ENCODE peak calls at places on chromosomes 4 and X, in nine cellular contexts. R is gastrocnemius medialis, L is testis, Y is NB4, T is endothelial cell of umbilical vein, Q is breast epithelium, M is esophagus squamous epithelium, S is uterus, F is IMR-90. N is an unnamed sample.

GRCh38 chr4:157050561-157050960 is 25.4 kb upstream of the GLRB start:
- DNase-seq in Q (no peak), F (no peak), R (no peak), M (no peak), S (no peak), T (no peak), Y (no peak), L (no peak), N (no peak)

GRCh38 chrX:76195579-76195978 is 22.7 kb downstream of the PBDC1 start:
- DNase-seq in R (no peak), F (no peak), T (no peak), Y (no peak), S (no peak), L (no peak), M (no peak), Q (no peak), N (no peak)

GRCh38 chrX:47186096-47186740 is 7.4 kb upstream of the UBA1 start:
- DNase-seq in Q (no peak), R (no peak), T (no peak), Y (no peak), S (no peak), F (no peak), M (no peak), L (no peak), N (no peak)

GRCh38 chrX:77415161-77415560 is 32.0 kb upstream of the FGF16 start:
- DNase-seq in Y (peak; percentile 9), F (no peak), M (no peak), R (no peak), L (no peak), S (no peak), Q (no peak), T (no peak), N (no peak)

GRCh38 chr4:26326791-26327190 is 6.0 kb downstream of the RBPJ start:
- DNase-seq in T (no peak), L (no peak), F (peak; percentile 95), Y (peak; percentile 34), Q (no peak), S (no peak), R (no peak), M (no peak), N (no peak)

GRCh38 chr4:53614616-53615015 is 23.3 kb upstream of the LNX1 start:
- DNase-seq in Y (peak; percentile 13), R (no peak), S (no peak), L (no peak), Q (no peak), M (no peak), F (no peak), T (no peak), N (peak; percentile 38)

GRCh38 chr4:7425591-7426468 is 8.9 kb downstream of the PSAPL1 start:
- DNase-seq in T (no peak), M (no peak), R (no peak), Y (no peak), L (no peak), S (no peak), Q (peak; percentile 11), F (no peak), N (peak; percentile 23)

GRCh38 chrX:51641421-51642021 is 22.8 kb upstream of the CENPVL3 start:
- DNase-seq in L (peak; percentile 47), S (no peak), R (no peak), F (peak; percentile 60), T (peak; percentile 26), Q (no peak), Y (peak; percentile 47), M (no peak), N (no peak)

GRCh38 chr4:151743128-151743854 is 17.5 kb downstream of the GATB start:
- DNase-seq in T (no peak), L (no peak), R (no peak), F (no peak), Y (no peak), M (no peak), Q (no peak), S (no peak), N (no peak)

GRCh38 chrX:74434336-74434735 is 13.0 kb downstream of the SLC16A2 start:
- DNase-seq in R (no peak), Q (no peak), T (no peak), Y (no peak), F (no peak), S (no peak), L (no peak), M (no peak), N (no peak)

GRCh38 chr4:78616046-78616498 is 64.5 kb downstream of the ANXA3 start:
- DNase-seq in R (no peak), T (no peak), Y (no peak), S (no peak), F (peak; percentile 70), Q (no peak), M (no peak), L (no peak), N (no peak)

GRCh38 chr4:146114066-146114465 is 61.5 kb upstream of the LSM6 start:
- DNase-seq in Y (no peak), Q (no peak), F (no peak), T (no peak), M (no peak), R (no peak), S (no peak), L (no peak), N (no peak)

GRCh38 chr4:8666581-8666980 is 74.0 kb downstream of the CPZ start:
- DNase-seq in Q (no peak), M (no peak), S (no peak), F (no peak), L (no peak), R (no peak), T (no peak), Y (no peak), N (no peak)

GRCh38 chr4:110678517-110678916 is 55.6 kb upstream of the PITX2 start:
- DNase-seq in L (no peak), T (no peak), Y (no peak), R (no peak), Q (no peak), F (no peak), S (no peak), M (no peak), N (no peak)

GRCh38 chr4:38820329-38821061 is 15.9 kb upstream of the TLR1 start:
- DNase-seq in S (no peak), Q (no peak), R (no peak), F (no peak), T (no peak), M (no peak), Y (no peak), L (no peak), N (no peak)
- TF ChIP-seq POLR2A in S (no peak), Q (no peak), R (no peak), F (no peak), T (no peak), M (no peak), Y (no peak), L (no peak), N (no peak)

GRCh38 chrX:136480383-136480782 is 7.4 kb upstream of the BRS3 start:
- DNase-seq in M (no peak), Y (no peak), R (no peak), S (no peak), T (no peak), L (no peak), F (no peak), Q (no peak), N (no peak)

GRCh38 chrX:136475236-136475635 is 12.5 kb upstream of the BRS3 start:
- DNase-seq in M (no peak), Y (no peak), Q (no peak), T (no peak), S (no peak), R (no peak), F (no peak), L (no peak), N (no peak)

GRCh38 chrX:136473663-136474062 is 14.1 kb upstream of the BRS3 start:
- DNase-seq in L (no peak), R (no peak), Y (peak; percentile 25), F (no peak), Q (no peak), T (no peak), M (no peak), S (no peak), N (no peak)

GRCh38 chrX:136477026-136477425 is 10.7 kb upstream of the BRS3 start:
- DNase-seq in Y (peak; percentile 20), T (no peak), S (no peak), M (no peak), L (no peak), R (no peak), Q (no peak), F (no peak), N (no peak)

DNA sequence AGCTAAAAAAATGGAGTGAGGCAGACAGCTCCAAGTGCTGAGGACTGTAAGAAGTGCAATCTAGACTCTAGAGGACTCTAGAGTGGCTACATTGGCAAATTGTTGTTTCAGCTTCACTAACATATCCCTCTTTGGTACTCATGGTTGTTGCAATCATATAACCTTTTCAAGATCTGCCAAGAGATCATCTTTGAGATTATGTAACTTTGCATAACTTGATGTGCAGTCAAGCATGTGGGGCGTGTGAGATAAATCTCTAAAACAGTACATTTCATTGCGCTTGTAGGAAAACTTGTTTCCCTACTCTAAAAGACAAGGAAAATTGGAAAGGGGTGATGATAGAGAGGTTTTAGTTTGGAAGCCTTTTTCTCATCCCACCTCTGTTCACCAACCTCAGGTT is 11.2 kb upstream of the BRS3 start:
- DNase-seq in M (no peak), Q (no peak), L (no peak), T (no peak), R (no peak), F (no peak), Y (no peak), S (no peak), N (no peak)
- H3K4me3 ChIP-seq in M (no peak overlapping the region), Q (no peak overlapping the region), L (no peak overlapping the region), T (no peak overlapping the region), R (no peak overlapping the region), F (no peak overlapping the region), Y (no peak overlapping the region), S (no peak overlapping the region), N (no peak overlapping the region)

GRCh38 chr4:122453384-122454000 is 3.0 kb downstream of the IL2 start:
- DNase-seq in Y (no peak), F (no peak), M (no peak), L (no peak), T (no peak), S (no peak), Q (no peak), R (no peak), N (no peak)

GRCh38 chr4:122456228-122457106 is at the start of gene IL2:
- DNase-seq in F (no peak), T (no peak), Q (no peak), M (no peak), L (no peak), R (no peak), Y (no peak), S (no peak), N (no peak)

DNA sequence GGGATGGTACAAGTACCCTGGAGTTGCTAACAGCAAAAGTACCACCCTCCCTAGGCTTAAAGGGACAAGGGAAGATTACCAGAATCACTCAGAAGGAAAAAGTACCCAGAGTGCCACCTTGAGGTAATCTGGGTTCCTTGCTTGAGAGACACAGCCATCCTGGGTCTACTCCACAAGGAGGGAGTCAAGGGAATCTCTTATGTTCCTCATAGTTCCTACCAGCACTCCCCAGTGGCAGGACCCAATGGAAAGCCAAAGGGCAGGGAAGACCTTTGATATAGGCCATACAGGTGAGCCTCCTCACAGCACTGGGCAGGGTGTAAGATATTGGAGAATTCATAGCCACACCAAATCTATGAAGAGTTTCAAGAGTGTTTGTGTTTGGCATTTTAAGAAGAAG is 5.7 kb downstream of the IL2 start:
- DNase-seq in S (no peak), L (peak; percentile 36), T (no peak), Y (peak; percentile 13), R (no peak), Q (no peak), M (no peak), F (peak; percentile 10), N (no peak)
- TF ChIP-seq CTCF in S (no peak), L (no peak), T (peak; percentile 8), Y (peak; percentile 11), R (no peak), Q (no peak), M (no peak), F (peak; percentile 22), N (no peak)

GRCh38 chrX:1507511-1508463 is 29.2 kb downstream of the P2RY8 start:
- DNase-seq in L (no peak), R (no peak), Y (peak; percentile 72), T (no peak), F (no peak), S (no peak), Q (no peak), M (no peak), N (no peak)
- TF ChIP-seq POLR2A in L (no peak), R (no peak), Y (no peak), T (no peak), F (no peak), S (no peak), Q (no peak), M (no peak), N (no peak)